ENCODE peak calls at places on chromosomes 3 and 15, in six cellular contexts. V, G, L, B, U and C are unnamed samples.

GRCh38 chr3:135739755-135740154 is 225.8 kb upstream of the PPP2R3A start:
- DNase-seq in V (no peak), G (no peak), L (no peak), B (no peak), U (no peak), C (no peak)

GRCh38 chr15:81224232-81224631 is 27.6 kb downstream of the IL16 start:
- DNase-seq in V (no peak), G (no peak), L (no peak), B (no peak), U (no peak), C (no peak)

GRCh38 chr3:97917813-97918536 is 54.3 kb downstream of the RIOX2 start:
- DNase-seq in V (no peak), G (peak; percentile 58), L (peak; percentile 38), B (no peak), U (no peak), C (peak; percentile 8)

GRCh38 chr15:67090297-67091072 is 25.1 kb downstream of the SMAD3 start:
- DNase-seq in V (no peak), G (no peak), L (no peak), B (no peak), U (no peak), C (no peak)

GRCh38 chr3:178703268-178703975 is 167.2 kb downstream of the KCNMB2 start:
- DNase-seq in V (no peak), G (peak; percentile 14), L (no peak), B (no peak), U (no peak), C (peak; percentile 57)

GRCh38 chr3:150925751-150926201 is 20.5 kb upstream of the MINDY4B start:
- DNase-seq in V (peak; percentile 14), G (peak; percentile 33), L (peak; percentile 62), B (peak; percentile 42), U (peak; percentile 71), C (peak; percentile 43)

GRCh38 chr3:120983321-120983665 is 75.3 kb downstream of the STXBP5L start:
- DNase-seq in V (no peak), G (no peak), L (no peak), B (no peak), U (no peak), C (no peak)

GRCh38 chr3:39808467-39809180 is 785 bp upstream of the MYRIP start:
- DNase-seq in V (no peak), G (peak; percentile 20), L (peak; percentile 67), B (no peak), U (no peak), C (no peak)

GRCh38 chr3:185988080-185988815 is 50.4 kb upstream of the TRA2B start:
- DNase-seq in V (no peak), G (no peak), L (no peak), B (no peak), U (no peak), C (no peak)

GRCh38 chr3:9253327-9253726 is 3.9 kb upstream of the SRGAP3 start:
- DNase-seq in V (no peak), G (no peak), L (no peak), B (no peak), U (no peak), C (no peak)

GRCh38 chr15:42911058-42911592 is 9.5 kb downstream of the TTBK2 start:
- DNase-seq in V (no peak), G (peak; percentile 16), L (no peak), B (no peak), U (no peak), C (no peak)

GRCh38 chr15:64586259-64586658 is 125.9 kb downstream of the ZNF609 start:
- DNase-seq in V (no peak), G (no peak), L (no peak), B (no peak), U (no peak), C (no peak)

GRCh38 chr3:35651888-35652287 is 12.6 kb downstream of the ARPP21 start:
- DNase-seq in V (no peak), G (peak; percentile 14), L (no peak), B (no peak), U (no peak), C (no peak)

GRCh38 chr3:9173445-9173844 is 76.0 kb downstream of the SRGAP3 start:
- DNase-seq in V (no peak), G (no peak), L (no peak), B (no peak), U (no peak), C (no peak)